ENCODE peak calls at places on chromosomes 6 and 20, in ten cellular contexts. K is heart left ventricle, Q is foreskin fibroblast, G is SW480, X is endothelial cell, A is GOT3, Z is cardiac muscle cell, O is HepG2, P is COR-L47, F is RWPE2. V is an unnamed sample.

GRCh38 chr20:62197801-62198200 is 15.0 kb downstream of the MTG2 start:
- DNase-seq in K (no peak), Q (no peak), G (no peak), X (no peak), A (no peak), Z (no peak), O (no peak), P (no peak), F (peak), V (no peak)

GRCh38 chr20:329851-330232 is 4.5 kb downstream of the SOX12 start:
- DNase-seq in K (no peak), Q (no peak), G (no peak), X (no peak), A (no peak), Z (no peak), O (no peak), P (no peak), F (no peak), V (no peak)

GRCh38 chr6:903746-904145 is 210.8 kb upstream of the EXOC2 start:
- DNase-seq in K (no peak), Q (peak), G (no peak), X (no peak), A (no peak), Z (no peak), O (no peak), P (no peak), F (no peak), V (no peak)

GRCh38 chr20:17936791-17937687 is 31.6 kb downstream of the SNX5 start:
- DNase-seq in K (peak), Q (peak), G (no peak), X (no peak), A (no peak), Z (peak), O (no peak), P (no peak), F (no peak), V (no peak)

GRCh38 chr6:169702640-169703246 is 817 bp downstream of the C6orf120 start:
- DNase-seq in K (no peak), Q (peak), G (peak), X (peak), A (no peak), Z (peak), O (peak), P (peak), F (no peak), V (no peak)

GRCh38 chr6:142839686-142840040 is 105.3 kb downstream of the HIVEP2 start:
- DNase-seq in K (no peak), Q (peak), G (no peak), X (no peak), A (no peak), Z (no peak), O (no peak), P (no peak), F (no peak), V (no peak)

GRCh38 chr6:22248513-22249308 is 48.1 kb downstream of the PRL start:
- DNase-seq in K (no peak), Q (peak), G (no peak), X (no peak), A (no peak), Z (no peak), O (peak), P (no peak), F (no peak), V (no peak)

GRCh38 chr6:13500264-13500663 is 12.9 kb upstream of the GFOD1 start:
- DNase-seq in K (no peak), Q (no peak), G (no peak), X (no peak), A (no peak), Z (no peak), O (no peak), P (no peak), F (no peak), V (no peak)

GRCh38 chr6:161444464-161444863 is 170.6 kb upstream of the AGPAT4 start:
- DNase-seq in K (no peak), Q (peak), G (no peak), X (no peak), A (no peak), Z (no peak), O (no peak), P (no peak), F (no peak), V (no peak)

GRCh38 chr6:33061987-33062386 is 11.5 kb downstream of the HLA-DPA1 start:
- DNase-seq in K (no peak), Q (peak), G (no peak), X (no peak), A (no peak), Z (no peak), O (no peak), P (no peak), F (no peak), V (no peak)

GRCh38 chr6:73985891-73986290 is 289.9 kb downstream of the CD109 start:
- DNase-seq in K (no peak), Q (peak), G (no peak), X (no peak), A (no peak), Z (no peak), O (no peak), P (no peak), F (no peak), V (no peak)

GRCh38 chr6:109491207-109491938 is 8.4 kb upstream of the ZBTB24 start:
- DNase-seq in K (no peak), Q (peak), G (no peak), X (no peak), A (no peak), Z (peak), O (no peak), P (no peak), F (no peak), V (no peak)

GRCh38 chr20:41173791-41174341 is 36.5 kb downstream of the PLCG1 start:
- DNase-seq in K (no peak), Q (no peak), G (no peak), X (no peak), A (no peak), Z (no peak), O (no peak), P (no peak), F (peak), V (no peak)

GRCh38 chr6:166998256-166999144 is 697 bp upstream of the CEP43 start:
- DNase-seq in K (peak), Q (no peak), G (peak), X (peak), A (no peak), Z (no peak), O (no peak), P (no peak), F (peak), V (no peak)

GRCh38 chr6:53264915-53265615 is 83.7 kb downstream of the ELOVL5 start:
- DNase-seq in K (no peak), Q (no peak), G (no peak), X (no peak), A (no peak), Z (no peak), O (no peak), P (no peak), F (no peak), V (no peak)

GRCh38 chr20:32164984-32165735 is 42.4 kb downstream of the PLAGL2 start:
- DNase-seq in K (no peak), Q (no peak), G (no peak), X (no peak), A (no peak), Z (no peak), O (no peak), P (no peak), F (peak), V (no peak)

GRCh38 chr6:2760882-2761842 is 4.0 kb upstream of the WRNIP1 start:
- DNase-seq in K (no peak), Q (no peak), G (no peak), X (no peak), A (no peak), Z (no peak), O (no peak), P (no peak), F (no peak), V (no peak)

GRCh38 chr6:128062882-128063603 is 162.2 kb upstream of the THEMIS start:
- DNase-seq in K (no peak), Q (no peak), G (no peak), X (no peak), A (no peak), Z (no peak), O (peak), P (no peak), F (no peak), V (no peak)

GRCh38 chr20:50675671-50676376 is 15.5 kb downstream of the RIPOR3 start:
- DNase-seq in K (no peak), Q (peak), G (peak), X (no peak), A (no peak), Z (no peak), O (peak), P (no peak), F (no peak), V (no peak)

GRCh38 chr6:159966339-159966738 is 2.5 kb upstream of the IGF2R start:
- DNase-seq in K (no peak), Q (peak), G (peak), X (no peak), A (no peak), Z (no peak), O (no peak), P (no peak), F (no peak), V (no peak)

GRCh38 chr6:82251942-82252341 is 4.4 kb upstream of the IBTK start:
- DNase-seq in K (no peak), Q (peak), G (peak), X (no peak), A (no peak), Z (peak), O (peak), P (peak), F (no peak), V (no peak)

GRCh38 chr6:37785688-37786270 is 33.7 kb upstream of the ZFAND3 start:
- DNase-seq in K (no peak), Q (peak), G (no peak), X (no peak), A (no peak), Z (no peak), O (no peak), P (no peak), F (no peak), V (no peak)

GRCh38 chr6:131116755-131117360 is 18.4 kb upstream of the AKAP7 start:
- DNase-seq in K (no peak), Q (peak), G (peak), X (peak), A (no peak), Z (peak), O (peak), P (peak), F (no peak), V (peak)

GRCh38 chr6:39681566-39682250 is 43.5 kb downstream of the KIF6 start:
- DNase-seq in K (no peak), Q (peak), G (no peak), X (no peak), A (no peak), Z (no peak), O (no peak), P (no peak), F (no peak), V (no peak)